ENCODE peak calls at places on chromosomes 12 and 14, in seven cellular contexts. D, Z, Q, P, O, J and G are unnamed samples.
A peak's percentile ranks its signal among the peaks of the same experiment; 100 is the strongest.

GRCh38 chr12:26452511-26452910 is 257.1 kb downstream of the SSPN start:
- DNase-seq in Q (no peak), Z (no peak), J (no peak), D (no peak), P (no peak), O (no peak), G (no peak)

GRCh38 chr12:105852958-105853357 is 285.8 kb downstream of the NUAK1 start:
- DNase-seq in J (no peak), Z (no peak), O (no peak), P (no peak), Q (no peak), D (no peak), G (no peak)

GRCh38 chr12:104304261-104305004 is 894 bp downstream of the EID3 start:
- DNase-seq in P (no peak), J (no peak), Z (no peak), O (no peak), D (no peak), Q (no peak), G (no peak)

GRCh38 chr12:48818831-48819590 is 715 bp downstream of the CACNB3 start:
- DNase-seq in J (no peak), Q (no peak), D (no peak), O (no peak), P (no peak), Z (no peak), G (no peak)

GRCh38 chr14:104307246-104307626 is 168.8 kb downstream of the KIF26A start:
- DNase-seq in O (no peak), J (no peak), Q (no peak), D (no peak), P (no peak), Z (no peak), G (no peak)

GRCh38 chr12:88856201-88856600 is 275.9 kb upstream of the KITLG start:
- DNase-seq in J (no peak), P (no peak), Q (no peak), O (no peak), D (no peak), Z (no peak), G (no peak)

GRCh38 chr12:31035944-31036665 is 37.6 kb upstream of the DDX11 start:
- DNase-seq in O (no peak), Q (no peak), D (no peak), P (no peak), Z (no peak), J (no peak), G (no peak)

GRCh38 chr14:32277998-32278397 is 51.1 kb upstream of the AKAP6 start:
- DNase-seq in O (no peak), J (no peak), Z (no peak), D (no peak), P (no peak), Q (no peak), G (no peak)

GRCh38 chr12:132477703-132478432 is 12.1 kb upstream of the FBRSL1 start:
- DNase-seq in Q (no peak), P (no peak), O (no peak), J (no peak), D (no peak), Z (no peak), G (no peak)

GRCh38 chr14:105578070-105578469 is 51.7 kb downstream of the TMEM121 start:
- DNase-seq in J (no peak), P (no peak), Z (no peak), Q (no peak), D (no peak), O (no peak), G (no peak)

GRCh38 chr14:86515195-86515594 is 985.3 kb downstream of the FLRT2 start:
- DNase-seq in Q (no peak), O (no peak), Z (no peak), P (no peak), J (no peak), D (no peak), G (no peak)

GRCh38 chr12:105920161-105920684 is 218.5 kb downstream of the NUAK1 start:
- DNase-seq in Z (peak; percentile 88), O (no peak), Q (no peak), P (no peak), D (no peak), J (no peak), G (no peak)

GRCh38 chr12:22459872-22460490 is 84.4 kb downstream of the C2CD5 start:
- DNase-seq in D (peak; percentile 17), P (no peak), Z (peak; percentile 61), J (no peak), Q (no peak), O (no peak), G (no peak)

GRCh38 chr14:79614443-79614842 is 596.9 kb downstream of the DIO2 start:
- DNase-seq in J (no peak), O (no peak), Z (no peak), D (no peak), P (no peak), Q (no peak), G (no peak)

GRCh38 chr12:94207467-94208432 is 59.4 kb downstream of the PLXNC1 start:
- DNase-seq in J (no peak), D (peak; percentile 72), Q (no peak), O (no peak), Z (no peak), P (no peak), G (no peak)

GRCh38 chr12:47184229-47184628 is 104.5 kb upstream of the AMIGO2 start:
- DNase-seq in O (no peak), Q (no peak), Z (no peak), P (no peak), J (no peak), D (no peak), G (no peak)

DNA sequence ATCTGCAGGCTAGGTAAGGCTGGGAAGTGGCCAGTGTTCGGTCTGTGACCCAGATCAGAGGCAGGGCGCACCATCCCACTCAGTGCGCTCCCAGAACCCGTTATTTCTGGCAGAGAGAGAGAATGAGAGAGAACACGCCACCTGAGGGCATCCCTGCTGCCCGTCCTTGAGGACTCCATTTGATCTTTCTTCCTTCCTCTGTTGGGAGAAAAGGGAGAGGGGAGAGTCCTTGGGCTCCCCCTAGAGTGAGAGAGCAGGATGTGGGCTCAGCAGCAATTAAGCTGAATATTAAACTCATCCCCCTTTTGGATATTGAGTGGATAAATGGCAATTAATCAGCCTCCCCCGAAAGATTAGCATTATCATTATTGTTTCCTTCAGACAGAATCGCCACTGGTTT is 70.6 kb downstream of the IFT43 start:
- DNase-seq in O (no peak), Z (peak; percentile 9), Q (no peak), P (no peak), D (no peak), J (no peak), G (no peak)
- TF ChIP-seq CTCF in O (peak; percentile 28), Z (peak; percentile 33), Q (no peak), P (no peak), D (peak; percentile 17), J (no peak), G (peak; percentile 53)

GRCh38 chr12:121632069-121632970 is 6.0 kb downstream of the ORAI1 start:
- DNase-seq in Z (no peak), O (no peak), D (no peak), J (no peak), P (no peak), Q (no peak), G (no peak)

GRCh38 chr12:121634836-121635235 is 8.5 kb downstream of the ORAI1 start:
- DNase-seq in O (no peak), J (no peak), Z (no peak), Q (no peak), D (no peak), P (no peak), G (no peak)

GRCh38 chr12:121638298-121639202 is 12.2 kb downstream of the ORAI1 start:
- DNase-seq in D (no peak), Q (no peak), Z (no peak), P (no peak), J (no peak), O (no peak), G (no peak)

GRCh38 chr12:121641343-121641630 is 15.0 kb downstream of the ORAI1 start:
- DNase-seq in D (no peak), Q (no peak), J (no peak), O (no peak), P (no peak), Z (no peak), G (no peak)

DNA sequence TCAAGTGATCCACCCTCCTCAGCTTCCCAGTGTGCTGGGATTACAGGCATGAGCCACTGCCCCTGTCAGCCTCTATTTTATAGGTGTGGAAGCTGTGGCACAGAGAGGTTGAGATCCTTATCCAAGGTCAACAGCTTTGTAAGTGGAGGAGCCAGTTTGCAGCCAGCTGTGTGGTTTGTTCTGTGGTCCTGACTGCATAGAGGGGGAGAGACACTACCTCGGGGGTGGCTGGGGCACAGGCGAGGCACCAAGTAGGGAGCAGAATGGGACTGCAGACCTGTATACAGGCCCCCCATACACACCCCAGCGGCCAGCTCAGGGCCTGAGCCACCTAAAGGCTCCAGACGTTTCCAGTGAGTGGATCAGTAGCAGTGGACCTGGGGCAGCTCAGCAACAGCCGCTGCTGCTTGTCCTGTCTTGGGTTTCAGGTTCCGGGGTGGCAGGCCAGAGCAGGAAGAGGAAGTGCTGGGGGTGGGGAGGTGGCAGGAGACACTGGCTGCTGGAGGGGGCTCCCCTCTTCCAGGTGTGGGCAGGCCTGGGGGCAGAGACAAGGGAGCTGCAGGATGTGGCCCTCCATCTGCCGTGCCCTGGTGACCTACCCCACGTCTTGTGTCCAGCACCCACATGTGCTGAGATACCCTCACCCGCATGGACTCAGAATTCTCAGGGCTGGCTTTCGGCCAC is 11.0 kb downstream of the ORAI1 start:
- DNase-seq in Z (no peak), J (peak; percentile 41), Q (no peak), O (no peak), P (no peak), D (peak; percentile 68), G (no peak)
- TF ChIP-seq CTCF in Z (no peak), J (no peak), Q (no peak), O (no peak), P (no peak), D (no peak), G (no peak)

DNA sequence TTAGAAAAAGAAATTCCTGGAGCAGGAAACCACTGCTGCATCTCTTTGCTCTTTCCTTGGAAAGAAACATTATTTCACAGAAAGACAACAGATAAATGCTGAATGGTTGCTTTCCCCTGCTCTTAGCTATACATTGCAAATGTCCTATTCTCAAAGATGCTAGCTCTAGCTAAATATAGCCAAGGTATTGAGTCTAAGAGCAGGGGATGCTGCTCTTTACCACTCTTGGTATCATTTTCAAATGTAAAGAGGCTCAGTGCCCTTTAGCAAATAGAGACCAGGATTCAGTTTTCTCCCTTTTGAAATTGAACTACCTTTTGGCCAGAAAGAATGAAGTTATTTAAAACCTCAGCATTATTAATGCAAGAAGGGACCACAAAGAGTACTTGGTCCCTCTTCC is 104.0 kb upstream of the FUT8 start:
- DNase-seq in D (no peak), O (no peak), Q (no peak), J (no peak), Z (no peak), P (no peak), G (no peak)
- TF ChIP-seq CTCF in D (no peak), O (no peak), Q (no peak), J (no peak), Z (no peak), P (no peak), G (no peak)

DNA sequence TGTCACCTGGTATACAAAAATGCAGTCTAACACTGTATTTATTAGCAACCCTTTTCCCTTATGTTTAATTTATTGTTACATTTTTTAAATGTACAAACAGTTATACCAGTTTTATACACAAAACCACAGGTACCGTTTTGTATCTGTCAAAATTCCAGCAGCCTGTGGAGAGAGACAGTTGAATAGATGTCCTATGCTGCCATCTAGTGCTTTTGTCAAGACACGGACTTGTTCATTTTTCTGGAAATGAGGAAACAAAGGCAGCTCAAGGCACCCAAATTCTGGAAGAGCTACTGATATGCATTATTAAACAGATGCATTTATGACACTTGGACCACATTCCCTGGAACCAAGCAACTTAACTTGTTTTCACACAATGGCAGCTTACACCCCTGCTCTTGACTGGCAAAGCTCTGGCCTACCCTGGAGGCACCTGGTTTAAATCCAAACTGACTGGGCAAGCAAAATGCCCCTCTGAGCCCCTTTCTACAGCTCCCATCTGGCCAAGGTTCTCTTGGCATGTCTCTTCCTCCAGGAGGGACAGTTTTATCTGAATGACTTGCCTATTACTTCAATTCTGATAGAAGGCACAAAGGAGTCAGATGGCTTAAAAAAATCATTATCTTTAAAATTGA is 286.9 kb upstream of the PRKD1 start:
- DNase-seq in Q (no peak), D (peak; percentile 3), O (peak; percentile 49), J (no peak), Z (peak; percentile 76), P (no peak), G (no peak)
- TF ChIP-seq CTCF in Q (peak; percentile 62), D (peak; percentile 45), O (peak; percentile 66), J (no peak), Z (peak; percentile 64), P (peak; percentile 43), G (peak; percentile 85)